ENCODE peak calls at places on chromosomes 2 and 18, in eight cellular contexts. V is fibroblast of mammary gland, H is ureter, D is endothelial cell, B is keratinocyte, N is left colon, C is T follicular helper cell, X is HFFc6. Z is an unnamed sample.

GRCh38 chr2:112958428-112959108 is 19.2 kb upstream of the IL36G start:
- DNase-seq in H (peak), B (no peak), N (peak), C (no peak), D (peak), X (peak), V (peak), Z (peak)

GRCh38 chr18:11897781-11898180 is 10.3 kb downstream of the MPPE1 start:
- DNase-seq in D (no peak), N (no peak), B (no peak), V (no peak), C (no peak), X (no peak), H (no peak), Z (no peak)

GRCh38 chr2:142716463-142717242 is 160.8 kb upstream of the KYNU start:
- DNase-seq in X (no peak), B (no peak), N (no peak), C (no peak), V (peak), D (no peak), H (no peak), Z (peak)

GRCh38 chr2:222944552-222944951 is 83.7 kb downstream of the ACSL3 start:
- DNase-seq in H (no peak), D (no peak), X (no peak), N (no peak), B (no peak), V (no peak), C (no peak), Z (peak)

GRCh38 chr2:216131175-216131926 is 22.2 kb downstream of the XRCC5 start:
- DNase-seq in X (no peak), N (no peak), H (no peak), V (no peak), C (no peak), B (no peak), D (no peak), Z (no peak)

GRCh38 chr2:67633212-67633856 is 236.2 kb downstream of the ETAA1 start:
- DNase-seq in N (no peak), D (no peak), H (no peak), C (no peak), B (no peak), X (no peak), V (no peak), Z (no peak)

GRCh38 chr2:1367584-1367983 is 45.7 kb upstream of the TPO start:
- DNase-seq in D (no peak), V (no peak), H (no peak), B (no peak), X (no peak), N (no peak), C (no peak), Z (no peak)

GRCh38 chr2:174022431-174022830 is 57.3 kb upstream of the SP3 start:
- DNase-seq in C (no peak), B (no peak), X (no peak), D (no peak), N (no peak), H (no peak), V (no peak), Z (no peak)

GRCh38 chr2:241568738-241569137 is 10.2 kb downstream of the BOK start:
- DNase-seq in C (no peak), D (no peak), V (no peak), H (no peak), N (no peak), X (no peak), B (no peak), Z (no peak)

Z was measured in fibroblast of pulmonary artery.